ENCODE peak calls at places on chromosomes 7 and 10, in six cellular contexts. B, L, M, C, J and N are unnamed samples.

GRCh38 chr10:63217120-63217605 is 84.0 kb downstream of the NRBF2 start:
- DNase-seq in B (peak; percentile 64), L (no peak), M (no peak), C (no peak), J (no peak), N (peak; percentile 63)

GRCh38 chr10:106973716-106974115 is 190.8 kb downstream of the SORCS1 start:
- DNase-seq in B (no peak), L (no peak), M (no peak), C (no peak), J (no peak), N (no peak)

GRCh38 chr10:12413369-12413711 is 64.0 kb downstream of the CAMK1D start:
- DNase-seq in B (no peak), L (no peak), M (no peak), C (no peak), J (no peak), N (no peak)

GRCh38 chr7:112271162-112271561 is 64.7 kb downstream of the ZNF277 start:
- DNase-seq in B (no peak), L (no peak), M (no peak), C (no peak), J (no peak), N (no peak)

GRCh38 chr10:18377898-18378297 is 237.7 kb downstream of the CACNB2 start:
- DNase-seq in B (no peak), L (no peak), M (no peak), C (no peak), J (no peak), N (no peak)

GRCh38 chr10:110429301-110429700 is 68.4 kb upstream of the DUSP5 start:
- DNase-seq in B (no peak), L (no peak), M (no peak), C (peak; percentile 25), J (no peak), N (no peak)

GRCh38 chr10:132514841-132515521 is 22.6 kb upstream of the INPP5A start:
- DNase-seq in B (no peak), L (no peak), M (no peak), C (no peak), J (no peak), N (no peak)

GRCh38 chr10:8049874-8050560 is 4.5 kb upstream of the GATA3 start:
- DNase-seq in B (no peak), L (no peak), M (no peak), C (no peak), J (no peak), N (peak; percentile 23)

GRCh38 chr10:11682896-11683295 is 59.3 kb upstream of the ECHDC3 start:
- DNase-seq in B (no peak), L (no peak), M (no peak), C (no peak), J (no peak), N (no peak)

GRCh38 chr10:119281581-119282071 is 74.3 kb downstream of the GRK5 start:
- DNase-seq in B (no peak), L (no peak), M (no peak), C (peak; percentile 73), J (no peak), N (no peak)

GRCh38 chr10:116112232-116113231 is 160.5 kb downstream of the GFRA1 start:
- DNase-seq in B (no peak), L (no peak), M (no peak), C (no peak), J (no peak), N (no peak)

GRCh38 chr10:36425140-36425797 is 700.1 kb upstream of the ANKRD30A start:
- DNase-seq in B (peak; percentile 3), L (no peak), M (no peak), C (no peak), J (no peak), N (no peak)

GRCh38 chr10:43689618-43689954 is 40.9 kb upstream of the ZNF32 start:
- DNase-seq in B (peak; percentile 56), L (peak; percentile 28), M (peak; percentile 28), C (peak; percentile 87), J (no peak), N (no peak)

GRCh38 chr10:133446979-133447378 is 6.8 kb upstream of the SCART1 start:
- DNase-seq in B (no peak), L (no peak), M (no peak), C (no peak), J (no peak), N (no peak)

GRCh38 chr7:155759740-155760430 is 52.4 kb downstream of the SHH start:
- DNase-seq in B (peak; percentile 53), L (no peak), M (no peak), C (no peak), J (no peak), N (no peak)

GRCh38 chr10:129963831-129964501 is at the start of gene EBF3:
- DNase-seq in B (peak; percentile 21), L (peak; percentile 71), M (peak; percentile 42), C (no peak), J (peak; percentile 81), N (no peak)

GRCh38 chr10:102517553-102517952 is 13.8 kb downstream of the SUFU start:
- DNase-seq in B (no peak), L (no peak), M (no peak), C (no peak), J (no peak), N (no peak)